ENCODE peak calls at places on chromosomes 1 and 21, in five cellular contexts. One of them, this sample, is unnamed.
A peak's percentile ranks its signal among the peaks of the same experiment; 100 is the strongest.

GRCh38 chr1:199113265-199113869 is 474.5 kb downstream of the PTPRC start:
- DNase-seq in vagina: no peak
- DNase-seq in mesendoderm: peak; percentile 71
- DNase-seq in H9: peak; percentile 65
- DNase-seq in breast epithelium: no peak
- DNase-seq in this sample: no peak

GRCh38 chr1:184389446-184389845 is 2.6 kb downstream of the C1orf21 start:
- DNase-seq in breast epithelium: no peak
- DNase-seq in vagina: no peak
- DNase-seq in H9: no peak
- DNase-seq in mesendoderm: no peak
- DNase-seq in this sample: no peak

GRCh38 chr1:63122051-63122450 is 200.3 kb upstream of the FOXD3 start:
- DNase-seq in breast epithelium: no peak
- DNase-seq in vagina: no peak
- DNase-seq in mesendoderm: no peak
- DNase-seq in H9: no peak
- DNase-seq in this sample: no peak

GRCh38 chr21:38869946-38870345 is 64.2 kb downstream of the ETS2 start:
- DNase-seq in breast epithelium: no peak
- DNase-seq in mesendoderm: peak; percentile 5
- DNase-seq in vagina: no peak
- DNase-seq in H9: no peak
- DNase-seq in this sample: no peak

GRCh38 chr1:28560886-28561285 is 8.0 kb downstream of the TRNAU1AP start:
- DNase-seq in breast epithelium: no peak
- DNase-seq in H9: no peak
- DNase-seq in mesendoderm: no peak
- DNase-seq in vagina: no peak
- DNase-seq in this sample: no peak

GRCh38 chr1:31931241-31932225 is 6.6 kb downstream of the PTP4A2 start:
- DNase-seq in H9: no peak
- DNase-seq in mesendoderm: peak; percentile 63
- DNase-seq in breast epithelium: no peak
- DNase-seq in vagina: no peak
- DNase-seq in this sample: no peak

GRCh38 chr1:186102559-186103148 is 272.4 kb downstream of the TPR start:
- DNase-seq in mesendoderm: no peak
- DNase-seq in breast epithelium: no peak
- DNase-seq in vagina: no peak
- DNase-seq in H9: no peak
- DNase-seq in this sample: no peak

GRCh38 chr1:239896569-239896968 is 195.1 kb upstream of the FMN2 start:
- DNase-seq in vagina: no peak
- DNase-seq in breast epithelium: no peak
- DNase-seq in mesendoderm: no peak
- DNase-seq in H9: no peak
- DNase-seq in this sample: no peak

GRCh38 chr1:116909511-116910378 is at the start of gene PTGFRN:
- DNase-seq in H9: peak; percentile 64
- DNase-seq in mesendoderm: peak; percentile 93
- DNase-seq in vagina: peak; percentile 79
- DNase-seq in breast epithelium: peak; percentile 72
- DNase-seq in this sample: peak; percentile 82

GRCh38 chr1:77562596-77563154 is 119.8 kb downstream of the ZZZ3 start:
- DNase-seq in mesendoderm: no peak
- DNase-seq in vagina: no peak
- DNase-seq in breast epithelium: no peak
- DNase-seq in H9: no peak
- DNase-seq in this sample: no peak

GRCh38 chr1:107683198-107683657 is 281.8 kb downstream of the VAV3 start:
- DNase-seq in vagina: no peak
- DNase-seq in breast epithelium: no peak
- DNase-seq in H9: no peak
- DNase-seq in mesendoderm: no peak
- DNase-seq in this sample: no peak

GRCh38 chr1:240737761-240738265 is 125.9 kb upstream of the GREM2 start:
- DNase-seq in H9: no peak
- DNase-seq in mesendoderm: no peak
- DNase-seq in breast epithelium: no peak
- DNase-seq in vagina: no peak
- DNase-seq in this sample: no peak

GRCh38 chr1:89519779-89520358 is 4.8 kb upstream of the LRRC8B start:
- DNase-seq in vagina: no peak
- DNase-seq in H9: no peak
- DNase-seq in mesendoderm: peak; percentile 45
- DNase-seq in breast epithelium: no peak
- DNase-seq in this sample: no peak

GRCh38 chr1:82801151-82801550 is 1000.4 kb downstream of the ADGRL2 start:
- DNase-seq in breast epithelium: no peak
- DNase-seq in vagina: no peak
- DNase-seq in H9: no peak
- DNase-seq in mesendoderm: peak; percentile 54
- DNase-seq in this sample: no peak

GRCh38 chr1:37477198-37477931 is 3.0 kb downstream of the ZC3H12A start:
- DNase-seq in mesendoderm: peak; percentile 85
- DNase-seq in vagina: no peak
- DNase-seq in H9: peak; percentile 69
- DNase-seq in breast epithelium: no peak
- DNase-seq in this sample: peak; percentile 52

GRCh38 chr1:224684920-224685547 is 68.9 kb downstream of the CNIH3 start:
- DNase-seq in vagina: no peak
- DNase-seq in H9: no peak
- DNase-seq in breast epithelium: no peak
- DNase-seq in mesendoderm: no peak
- DNase-seq in this sample: no peak

GRCh38 chr1:29344336-29344735 is 108.0 kb downstream of the PTPRU start:
- DNase-seq in breast epithelium: no peak
- DNase-seq in vagina: no peak
- DNase-seq in mesendoderm: no peak
- DNase-seq in H9: no peak
- DNase-seq in this sample: no peak

GRCh38 chr1:227758366-227758765 is 23.1 kb downstream of the SNAP47 start:
- DNase-seq in breast epithelium: no peak
- DNase-seq in vagina: no peak
- DNase-seq in H9: no peak
- DNase-seq in mesendoderm: no peak
- DNase-seq in this sample: no peak

GRCh38 chr1:167871331-167871730 is 42.6 kb downstream of the ADCY10 start:
- DNase-seq in H9: no peak
- DNase-seq in breast epithelium: no peak
- DNase-seq in vagina: no peak
- DNase-seq in mesendoderm: no peak
- DNase-seq in this sample: no peak

GRCh38 chr21:36976882-36977651 is 10.6 kb upstream of the HLCS start:
- DNase-seq in H9: peak; percentile 61
- DNase-seq in mesendoderm: peak; percentile 90
- DNase-seq in vagina: no peak
- DNase-seq in breast epithelium: no peak
- DNase-seq in this sample: no peak

GRCh38 chr1:8627728-8628127 is 189.7 kb downstream of the RERE start:
- DNase-seq in breast epithelium: no peak
- DNase-seq in vagina: no peak
- DNase-seq in mesendoderm: no peak
- DNase-seq in H9: no peak
- DNase-seq in this sample: no peak

GRCh38 chr21:43985690-43986251 is 26.3 kb upstream of the TRAPPC10 start:
- DNase-seq in H9: peak; percentile 77
- DNase-seq in vagina: no peak
- DNase-seq in mesendoderm: peak; percentile 25
- DNase-seq in breast epithelium: no peak
- DNase-seq in this sample: peak; percentile 39

GRCh38 chr21:26144026-26144425 is 26.5 kb downstream of the APP start:
- DNase-seq in vagina: no peak
- DNase-seq in H9: no peak
- DNase-seq in mesendoderm: no peak
- DNase-seq in breast epithelium: no peak
- DNase-seq in this sample: no peak

GRCh38 chr1:243254233-243254926 is 701 bp downstream of the CEP170 start:
- DNase-seq in vagina: no peak
- DNase-seq in breast epithelium: peak; percentile 55
- DNase-seq in mesendoderm: peak; percentile 76
- DNase-seq in H9: peak; percentile 61
- DNase-seq in this sample: no peak

GRCh38 chr1:33876970-33877680 is 13.2 kb downstream of the HMGB4 start:
- DNase-seq in breast epithelium: no peak
- DNase-seq in vagina: no peak
- DNase-seq in mesendoderm: no peak
- DNase-seq in H9: no peak
- DNase-seq in this sample: no peak

GRCh38 chr1:63797056-63797726 is 23.4 kb downstream of the ROR1 start:
- DNase-seq in mesendoderm: no peak
- DNase-seq in vagina: no peak
- DNase-seq in breast epithelium: no peak
- DNase-seq in H9: no peak
- DNase-seq in this sample: no peak

GRCh38 chr1:216310776-216311175 is 112.5 kb downstream of the USH2A start:
- DNase-seq in vagina: no peak
- DNase-seq in H9: peak; percentile 75
- DNase-seq in breast epithelium: no peak
- DNase-seq in mesendoderm: peak; percentile 86
- DNase-seq in this sample: no peak

GRCh38 chr1:27672750-27673112 is 739 bp upstream of the IFI6 start:
- DNase-seq in breast epithelium: no peak
- DNase-seq in vagina: no peak
- DNase-seq in mesendoderm: peak; percentile 30
- DNase-seq in H9: no peak
- DNase-seq in this sample: no peak

GRCh38 chr1:109821831-109822745 is 58.4 kb upstream of the EPS8L3 start:
- DNase-seq in breast epithelium: no peak
- DNase-seq in vagina: peak; percentile 77
- DNase-seq in H9: peak; percentile 15
- DNase-seq in mesendoderm: peak; percentile 47
- DNase-seq in this sample: no peak

GRCh38 chr1:202860744-202861419 is 28.1 kb downstream of the RABIF start:
- DNase-seq in mesendoderm: peak; percentile 94
- DNase-seq in breast epithelium: peak; percentile 74
- DNase-seq in vagina: no peak
- DNase-seq in H9: peak; percentile 93
- DNase-seq in this sample: no peak

GRCh38 chr1:93701619-93702018 is 20.0 kb upstream of the BCAR3 start:
- DNase-seq in vagina: no peak
- DNase-seq in H9: peak; percentile 28
- DNase-seq in mesendoderm: peak; percentile 91
- DNase-seq in breast epithelium: peak; percentile 68
- DNase-seq in this sample: no peak

GRCh38 chr1:178021955-178022354 is 52.1 kb upstream of the SEC16B start:
- DNase-seq in H9: no peak
- DNase-seq in mesendoderm: no peak
- DNase-seq in vagina: no peak
- DNase-seq in breast epithelium: no peak
- DNase-seq in this sample: no peak

GRCh38 chr1:178025613-178026356 is 55.9 kb upstream of the SEC16B start:
- DNase-seq in breast epithelium: no peak
- DNase-seq in H9: no peak
- DNase-seq in vagina: no peak
- DNase-seq in mesendoderm: no peak
- DNase-seq in this sample: no peak

GRCh38 chr1:178023181-178023618 is 53.3 kb upstream of the SEC16B start:
- DNase-seq in H9: no peak
- DNase-seq in breast epithelium: no peak
- DNase-seq in mesendoderm: no peak
- DNase-seq in vagina: no peak
- DNase-seq in this sample: no peak

GRCh38 chr1:178020968-178021640 is 51.2 kb upstream of the SEC16B start:
- DNase-seq in H9: no peak
- DNase-seq in breast epithelium: no peak
- DNase-seq in mesendoderm: no peak
- DNase-seq in vagina: no peak
- DNase-seq in this sample: no peak

GRCh38 chr1:178024504-178024903 is 54.6 kb upstream of the SEC16B start:
- DNase-seq in H9: no peak
- DNase-seq in breast epithelium: no peak
- DNase-seq in vagina: no peak
- DNase-seq in mesendoderm: no peak
- DNase-seq in this sample: no peak
- H3K4me1 ChIP-seq in H9: no peaks in the 10 kb centered on the region
- H3K4me1 ChIP-seq in breast epithelium: no peaks in the 10 kb centered on the region
- H3K4me1 ChIP-seq in vagina: no peaks in the 10 kb centered on the region
- H3K4me1 ChIP-seq in mesendoderm: no peaks in the 10 kb centered on the region
- H3K4me1 ChIP-seq in this sample: no peaks in the 10 kb centered on the region

GRCh38 chr1:68197891-68198290 is 34.4 kb downstream of the WLS start:
- DNase-seq in breast epithelium: no peak
- DNase-seq in vagina: no peak
- DNase-seq in mesendoderm: no peak
- DNase-seq in H9: no peak
- DNase-seq in this sample: no peak

GRCh38 chr1:68199603-68200002 is 32.7 kb downstream of the WLS start:
- DNase-seq in breast epithelium: no peak
- DNase-seq in H9: no peak
- DNase-seq in mesendoderm: no peak
- DNase-seq in vagina: no peak
- DNase-seq in this sample: no peak

GRCh38 chr1:68196676-68197075 is 35.6 kb downstream of the WLS start:
- DNase-seq in vagina: no peak
- DNase-seq in H9: no peak
- DNase-seq in mesendoderm: no peak
- DNase-seq in breast epithelium: no peak
- DNase-seq in this sample: no peak

GRCh38 chr1:68197459-68197858 is 34.9 kb downstream of the WLS start:
- DNase-seq in H9: no peak
- DNase-seq in mesendoderm: no peak
- DNase-seq in breast epithelium: no peak
- DNase-seq in vagina: no peak
- DNase-seq in this sample: no peak

DNA sequence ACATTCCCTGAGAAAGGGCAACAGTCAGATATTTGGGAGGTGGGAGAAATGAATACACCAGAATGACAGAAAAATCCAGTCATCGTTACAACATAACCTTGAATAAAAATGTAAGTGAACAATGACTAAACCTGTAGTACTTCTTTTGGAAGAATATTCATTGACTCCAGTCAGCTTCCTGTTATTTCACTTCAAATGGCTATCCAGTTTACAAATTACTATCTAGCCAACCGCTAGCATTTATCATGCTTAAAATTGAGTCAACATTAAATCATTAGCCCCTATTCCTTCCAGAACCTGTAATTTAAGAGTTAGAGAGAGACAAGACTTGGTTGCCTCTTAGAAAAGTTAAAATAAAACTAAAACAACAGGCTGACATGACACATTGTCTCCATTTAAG is 33.6 kb downstream of the WLS start:
- DNase-seq in mesendoderm: no peak
- DNase-seq in breast epithelium: no peak
- DNase-seq in H9: no peak
- DNase-seq in vagina: no peak
- DNase-seq in this sample: no peak
- H3K4me1 ChIP-seq in mesendoderm: peaks cover 6% of the 10 kb centered on the region
- H3K4me1 ChIP-seq in breast epithelium: no peaks in the 10 kb centered on the region
- H3K4me1 ChIP-seq in H9: no peaks in the 10 kb centered on the region
- H3K4me1 ChIP-seq in vagina: peaks cover 50% of the 10 kb centered on the region
- H3K4me1 ChIP-seq in this sample: peaks cover 3% of the 10 kb centered on the region

GRCh38 chr1:221734187-221734586 is 7.7 kb downstream of the DUSP10 start:
- DNase-seq in H9: no peak
- DNase-seq in vagina: no peak
- DNase-seq in breast epithelium: no peak
- DNase-seq in mesendoderm: no peak
- DNase-seq in this sample: no peak
- H3K4me1 ChIP-seq in H9: no peaks in the 10 kb centered on the region
- H3K4me1 ChIP-seq in vagina: peaks cover 8% of the 10 kb centered on the region
- H3K4me1 ChIP-seq in breast epithelium: no peaks in the 10 kb centered on the region
- H3K4me1 ChIP-seq in mesendoderm: no peaks in the 10 kb centered on the region
- H3K4me1 ChIP-seq in this sample: peaks cover 3% of the 10 kb centered on the region

GRCh38 chr1:24154215-24154614 is 11.3 kb upstream of the IL22RA1 start:
- DNase-seq in vagina: no peak
- DNase-seq in breast epithelium: no peak
- DNase-seq in H9: peak; percentile 61
- DNase-seq in mesendoderm: peak; percentile 47
- DNase-seq in this sample: no peak
- H3K4me1 ChIP-seq in vagina: peaks cover 15% of the 10 kb centered on the region
- H3K4me1 ChIP-seq in breast epithelium: no peaks in the 10 kb centered on the region
- H3K4me1 ChIP-seq in H9: no peaks in the 10 kb centered on the region
- H3K4me1 ChIP-seq in mesendoderm: peaks cover 9% of the 10 kb centered on the region
- H3K4me1 ChIP-seq in this sample: no peaks in the 10 kb centered on the region

This sample was measured in ovary.